ENCODE peak calls at places on chromosome 3, in six cellular contexts. X is CD8-positive, alpha-beta T cell; P is heart left ventricle; I is upper lobe of left lung; L is colonic mucosa; R is cardiac muscle cell. G is an unnamed sample. For H3K9me3, the result is how much of the 10 kb centered on the place peaks cover.

GRCh38 chr3:98460220-98460619 is 2.8 kb upstream of the OR5K1 start:
- DNase-seq in X (no peak), R (no peak), L (no peak), P (no peak), I (no peak), G (no peak)

GRCh38 chr3:149638401-149639092 is 19.3 kb downstream of the WWTR1 start:
- DNase-seq in R (peak), P (no peak), X (no peak), L (no peak), I (no peak), G (no peak)

GRCh38 chr3:180277036-180277435 is 240.3 kb upstream of the PEX5L start:
- DNase-seq in R (no peak), P (no peak), I (no peak), X (no peak), L (no peak), G (no peak)

GRCh38 chr3:190449801-190450200 is at the start of gene TMEM207:
- DNase-seq in X (no peak), P (no peak), R (no peak), L (no peak), I (no peak), G (no peak)

GRCh38 chr3:62003833-62004232 is 369.5 kb downstream of the FEZF2 start:
- DNase-seq in L (no peak), I (no peak), P (no peak), R (no peak), X (no peak), G (no peak)

GRCh38 chr3:5095879-5096278 is 26.2 kb upstream of the ARL8B start:
- DNase-seq in R (peak), L (no peak), I (peak), P (peak), X (no peak), G (no peak)

GRCh38 chr3:160774172-160774571 is 18.1 kb downstream of the PPM1L start:
- DNase-seq in I (no peak), X (no peak), R (no peak), L (no peak), P (no peak), G (no peak)

GRCh38 chr3:66177026-66177425 is 43.8 kb upstream of the SLC25A26 start:
- DNase-seq in X (no peak), I (no peak), R (no peak), L (no peak), P (no peak), G (no peak)

GRCh38 chr3:32991781-32992180 is 40.3 kb downstream of the CCR4 start:
- DNase-seq in P (no peak), R (no peak), X (no peak), I (no peak), L (no peak), G (no peak)

GRCh38 chr3:123361019-123361418 is 87.9 kb downstream of the ADCY5 start:
- DNase-seq in R (no peak), I (no peak), P (no peak), X (no peak), L (no peak), G (no peak)

GRCh38 chr3:143786229-143787199 is 61.8 kb downstream of the SLC9A9 start:
- DNase-seq in R (peak), X (no peak), I (no peak), L (no peak), P (no peak), G (no peak)

GRCh38 chr3:16456784-16457415 is 56.6 kb downstream of the RFTN1 start:
- DNase-seq in R (peak), P (no peak), L (peak), I (no peak), X (no peak), G (no peak)

GRCh38 chr3:50666801-50667200 is 7.9 kb upstream of the DOCK3 start:
- DNase-seq in X (no peak), R (no peak), P (no peak), I (no peak), L (no peak), G (no peak)

GRCh38 chr3:147797095-147797494 is 387.9 kb downstream of the ZIC1 start:
- DNase-seq in I (no peak), X (no peak), L (no peak), P (no peak), R (no peak), G (no peak)

GRCh38 chr3:187274977-187275338 is 16.6 kb downstream of the MASP1 start:
- DNase-seq in P (no peak), R (no peak), I (no peak), L (no peak), X (no peak), G (no peak)

DNA sequence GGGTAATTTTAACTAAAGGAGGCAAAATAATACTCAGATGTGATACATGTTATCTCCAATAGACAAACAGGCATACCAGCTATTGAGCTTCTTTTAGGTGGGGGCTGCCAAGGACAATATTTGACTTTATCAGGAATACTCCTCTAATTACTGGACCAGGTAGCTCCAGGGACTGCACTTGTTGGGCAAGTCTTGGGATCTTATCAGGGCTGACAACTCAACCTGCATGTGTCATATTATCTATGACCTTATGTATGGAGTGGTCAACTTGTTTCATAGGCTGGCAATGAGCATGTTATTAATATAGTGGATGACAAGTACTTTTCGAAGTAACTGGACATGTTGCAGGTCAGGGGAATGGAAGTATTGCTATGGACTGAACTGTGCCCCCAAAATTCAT is 15.0 kb upstream of the ZNF445 start:
- DNase-seq in R (no peak), P (no peak), I (no peak), X (no peak), L (no peak), G (no peak)
- H3K9me3 ChIP-seq in R (under half), P (half or more), I (half or more), X (under half), L (under half), G (under half)

GRCh38 chr3:21786454-21786829 is 35.4 kb upstream of the ZNF385D start:
- DNase-seq in I (no peak), P (no peak), L (no peak), R (no peak), X (no peak), G (no peak)
- H3K9me3 ChIP-seq in I (under half), P (under half), L (under half), R (under half), X (under half), G (under half)

DNA sequence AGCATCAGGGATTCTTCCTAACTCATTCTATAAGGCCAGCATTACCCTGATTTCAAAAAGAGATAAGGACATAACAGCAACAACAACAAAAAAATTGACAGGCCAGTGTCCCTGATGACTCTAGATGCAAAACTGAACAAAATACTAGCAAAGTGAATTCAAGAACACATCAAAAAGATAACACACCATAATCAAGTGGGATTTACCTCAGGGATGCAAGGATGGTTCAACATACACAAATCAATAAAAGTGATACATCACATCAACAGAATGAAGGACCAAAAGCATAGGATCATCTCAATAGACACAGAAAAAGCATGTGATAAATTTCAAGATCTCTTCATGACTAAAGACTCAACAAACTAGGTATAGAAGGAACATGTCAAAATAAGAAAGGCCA is 119.6 kb downstream of the STT3B start:
- DNase-seq in R (no peak), P (no peak), L (no peak), I (no peak), X (no peak), G (no peak)
- H3K9me3 ChIP-seq in R (under half), P (half or more), L (under half), I (under half), X (half or more), G (under half)

DNA sequence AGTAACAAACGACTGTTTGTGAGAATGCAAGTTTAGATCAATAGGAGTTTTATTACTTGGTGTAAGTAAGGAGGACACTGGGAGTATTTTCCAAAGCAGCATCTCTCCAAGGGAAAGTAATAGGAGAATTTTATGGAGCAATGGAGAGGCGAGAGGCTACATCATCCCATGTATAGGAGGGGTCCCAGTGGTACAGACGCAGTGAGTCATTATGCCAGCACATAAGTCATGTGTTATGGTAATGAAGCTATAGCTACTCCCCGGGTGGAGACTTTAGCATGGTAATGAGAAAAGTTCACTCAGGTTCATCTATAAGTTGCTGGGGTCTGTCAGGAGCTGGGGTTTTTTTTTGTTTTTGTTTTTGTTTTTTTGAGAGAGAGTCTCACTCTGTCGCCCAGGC is 29.5 kb upstream of the ZNF445 start:
- DNase-seq in L (no peak), R (no peak), X (no peak), I (no peak), P (no peak), G (no peak)
- H3K9me3 ChIP-seq in L (under half), R (under half), X (under half), I (under half), P (under half), G (under half)

DNA sequence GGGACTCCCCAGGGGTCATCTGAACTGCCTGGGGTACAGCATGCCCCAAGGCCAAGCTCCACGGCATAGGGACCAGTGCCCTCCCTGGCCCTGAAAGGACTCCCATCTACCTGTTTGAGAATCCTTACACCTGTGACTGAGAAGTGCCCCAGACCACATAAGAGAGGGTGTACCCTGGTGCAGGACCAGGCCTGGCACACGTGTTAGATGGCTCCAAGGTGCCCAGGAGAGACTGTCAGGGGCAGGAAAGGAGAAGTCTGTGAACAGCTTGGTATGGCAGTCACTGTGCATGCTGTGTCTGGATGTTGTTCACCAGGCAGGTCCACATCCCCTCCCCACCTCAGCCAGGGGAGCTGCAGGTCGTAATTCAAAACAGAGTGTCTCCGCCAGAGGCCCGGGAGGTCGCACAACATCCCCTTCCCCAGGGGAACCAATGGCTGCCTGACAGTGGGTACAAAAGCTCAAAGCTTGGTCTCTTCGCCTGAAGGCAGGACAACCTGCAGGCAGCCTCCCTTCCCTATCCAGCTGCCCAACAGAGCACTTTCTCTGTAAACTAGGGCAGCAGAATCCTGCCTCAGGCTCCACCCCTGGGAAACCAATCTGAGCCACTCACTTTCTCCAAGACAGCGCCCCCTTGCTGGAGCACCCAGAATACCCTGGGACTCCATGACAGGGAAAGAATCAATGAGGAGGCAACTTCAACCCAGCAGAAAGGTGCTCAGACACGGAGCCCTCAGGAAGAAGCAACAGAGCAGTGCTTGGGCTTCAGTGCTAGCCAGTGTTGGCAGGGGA is 3.9 kb downstream of the NUP210 start:
- DNase-seq in P (no peak), L (no peak), I (no peak), X (peak), R (no peak), G (no peak)
- H3K9me3 ChIP-seq in P (under half), L (under half), I (under half), X (under half), R (under half), G (under half)

GRCh38 chr3:151394611-151395010 is 10.1 kb upstream of the P2RY12 start:
- DNase-seq in R (no peak), I (peak), L (no peak), P (no peak), X (no peak), G (no peak)

GRCh38 chr3:151395806-151396205 is 11.3 kb upstream of the P2RY12 start:
- DNase-seq in R (peak), I (no peak), P (no peak), X (no peak), L (no peak), G (no peak)

GRCh38 chr3:151391715-151392114 is 7.2 kb upstream of the P2RY12 start:
- DNase-seq in L (no peak), P (no peak), X (no peak), I (no peak), R (no peak), G (no peak)

GRCh38 chr3:151393961-151394360 is 9.4 kb upstream of the P2RY12 start:
- DNase-seq in P (no peak), X (no peak), R (no peak), L (no peak), I (no peak), G (no peak)

DNA sequence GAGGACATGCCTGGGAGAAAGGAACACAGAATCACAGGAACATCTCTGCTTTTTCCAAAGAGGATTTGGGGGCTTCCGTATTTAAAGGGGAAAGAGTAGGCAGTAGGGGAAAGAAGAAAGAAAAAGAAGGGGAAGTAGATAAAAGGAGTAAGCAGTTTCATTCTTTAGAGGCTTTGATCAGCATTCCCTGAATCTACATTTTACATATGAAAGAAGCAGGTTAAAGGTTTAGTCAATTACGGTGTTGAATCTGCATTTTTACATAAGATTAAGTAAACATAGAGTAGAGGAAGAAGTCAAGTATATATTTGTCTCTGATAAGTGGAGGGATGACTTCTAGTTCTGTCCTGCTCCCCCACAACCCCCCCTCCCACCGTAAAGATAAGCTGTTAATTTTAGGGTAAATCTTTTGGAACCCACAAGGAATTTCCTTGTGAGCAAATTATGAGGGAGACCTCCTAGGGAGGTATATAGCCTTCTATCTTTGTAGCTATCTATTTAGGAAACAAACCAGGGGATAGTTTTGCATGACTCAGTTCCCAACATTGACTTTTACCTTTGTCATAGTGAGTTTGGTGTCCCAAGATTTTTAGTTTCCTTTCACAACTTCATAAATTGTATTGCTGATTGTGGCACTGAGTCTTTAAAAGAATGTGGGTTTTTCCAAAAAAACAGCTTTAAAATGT is 8.7 kb upstream of the P2RY12 start:
- DNase-seq in R (no peak), P (no peak), X (no peak), L (no peak), I (no peak), G (no peak)
- H3K9me3 ChIP-seq in R (under half), P (under half), X (under half), L (under half), I (under half), G (under half)

DNA sequence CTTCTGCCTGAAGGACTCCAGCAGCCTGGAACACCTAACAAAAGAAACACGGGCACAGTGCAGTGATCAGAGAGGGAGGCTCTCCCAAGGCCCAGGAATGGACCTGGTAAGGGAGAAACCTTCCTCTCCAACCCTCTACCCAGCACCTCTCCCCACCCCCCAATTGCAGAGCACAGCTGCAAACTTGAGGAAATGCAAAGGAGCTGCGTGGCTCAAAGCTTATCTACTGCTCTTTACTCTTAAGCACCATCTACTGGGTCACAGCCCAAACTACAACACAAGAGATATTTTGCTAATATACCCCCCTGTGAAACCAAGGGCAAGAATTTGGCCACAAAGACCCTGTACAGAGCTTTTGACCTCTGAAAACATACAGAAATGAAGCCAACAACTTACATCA is 328.3 kb downstream of the OXSM start:
- DNase-seq in R (no peak), L (no peak), X (no peak), P (peak), I (no peak), G (no peak)
- H3K9me3 ChIP-seq in R (under half), L (under half), X (under half), P (under half), I (under half), G (under half)

G was measured in T-helper 17 cell.